ENCODE peak calls at places on chromosome 1, in four cellular contexts. F is AG09309, J is heart right ventricle, H is endothelial cell. E is an unnamed sample.

GRCh38 chr1:89627596-89627962 is 5.3 kb upstream of the LRRC8C start:
- DNase-seq in F (no peak), H (no peak), J (no peak), E (no peak)

GRCh38 chr1:59730302-59730701 is 84.4 kb upstream of the HOOK1 start:
- DNase-seq in J (no peak), F (peak), H (no peak), E (no peak)

GRCh38 chr1:38551318-38551717 is 308.3 kb downstream of the RRAGC start:
- DNase-seq in J (no peak), F (no peak), H (no peak), E (no peak)

GRCh38 chr1:34057751-34058150 is 107.3 kb downstream of the CSMD2 start:
- DNase-seq in J (peak), F (no peak), H (no peak), E (no peak)

GRCh38 chr1:30840904-30841598 is 67.5 kb downstream of the SDC3 start:
- DNase-seq in F (no peak), H (peak), J (peak), E (no peak)

GRCh38 chr1:214808845-214809460 is 206.0 kb downstream of the CENPF start:
- DNase-seq in H (peak), F (no peak), J (no peak), E (no peak)

GRCh38 chr1:213647864-213648650 is 339.7 kb upstream of the PROX1 start:
- DNase-seq in J (no peak), H (no peak), F (no peak), E (no peak)

GRCh38 chr1:107534632-107535031 is 393.8 kb downstream of the NTNG1 start:
- DNase-seq in F (no peak), H (no peak), J (no peak), E (no peak)

GRCh38 chr1:46198026-46198826 is at the start of gene POMGNT1:
- DNase-seq in J (peak), H (peak), F (no peak), E (no peak)

E was measured in AG09319.